ENCODE peak calls at places on chromosomes 6 and 20, in seven cellular contexts. P is AG20443; D is GM03348; V is HuH-7; I is T-cell; R is AG08395; S is CD4-positive, CD25-positive, alpha-beta regulatory T cell. J is an unnamed sample.

GRCh38 chr6:5081955-5082354 is 3.2 kb upstream of the PPP1R3G start:
- DNase-seq in R (no peak), D (no peak), I (no peak), S (no peak), P (no peak), V (no peak), J (no peak)

GRCh38 chr6:134217110-134217509 is 100.8 kb downstream of the SGK1 start:
- DNase-seq in S (no peak), P (peak), D (peak), V (no peak), I (no peak), R (peak), J (no peak)

GRCh38 chr6:70149209-70149788 is 153.6 kb downstream of the COL9A1 start:
- DNase-seq in V (no peak), S (no peak), I (no peak), R (no peak), D (no peak), P (no peak), J (no peak)

GRCh38 chr20:24948939-24949679 is at the start of gene CST7:
- DNase-seq in P (no peak), I (peak), D (no peak), V (no peak), S (peak), R (no peak), J (peak)

GRCh38 chr20:32509639-32510066 is 75.5 kb downstream of the NOL4L start:
- DNase-seq in V (no peak), D (no peak), S (peak), P (peak), I (peak), R (no peak), J (peak)

GRCh38 chr20:62147528-62147927 is 4.0 kb downstream of the SS18L1 start:
- DNase-seq in R (no peak), V (no peak), I (no peak), D (no peak), P (no peak), S (no peak), J (no peak)

GRCh38 chr20:1764136-1765033 is 106.8 kb upstream of the SIRPG start:
- DNase-seq in I (peak), S (peak), P (peak), D (peak), V (peak), R (peak), J (peak)

GRCh38 chr6:72182337-72183246 is 296.2 kb downstream of the RIMS1 start:
- DNase-seq in R (peak), P (peak), I (no peak), V (no peak), D (peak), S (no peak), J (no peak)

GRCh38 chr6:140623498-140623897 is 1249.0 kb upstream of the CITED2 start:
- DNase-seq in S (no peak), V (no peak), D (peak), I (no peak), R (peak), P (peak), J (no peak)

GRCh38 chr20:59777321-59777705 is 156.1 kb downstream of the SYCP2 start:
- DNase-seq in D (no peak), V (no peak), I (no peak), P (no peak), S (no peak), R (no peak), J (no peak)

GRCh38 chr6:157063935-157064322 is 259.4 kb downstream of the TMEM242 start:
- DNase-seq in V (no peak), I (no peak), S (no peak), P (no peak), R (no peak), D (no peak), J (no peak)

GRCh38 chr6:37102299-37103168 is 67.4 kb upstream of the PIM1 start:
- DNase-seq in D (peak), V (peak), I (peak), R (peak), S (peak), P (peak), J (peak)

GRCh38 chr6:127148511-127148910 is 30.0 kb downstream of the RSPO3 start:
- DNase-seq in R (peak), P (peak), D (peak), I (no peak), V (no peak), S (no peak), J (no peak)

GRCh38 chr20:2261105-2261504 is 34.7 kb upstream of the TGM3 start:
- DNase-seq in P (no peak), I (no peak), R (no peak), S (no peak), D (no peak), V (no peak), J (no peak)

GRCh38 chr6:134640975-134641429 is 308.9 kb downstream of the ALDH8A1 start:
- DNase-seq in V (peak), R (peak), D (peak), P (peak), S (peak), I (peak), J (peak)

GRCh38 chr6:166957087-166957804 is 896 bp upstream of the RNASET2 start:
- DNase-seq in R (peak), V (peak), D (peak), P (peak), S (peak), I (peak), J (no peak)

GRCh38 chr20:10863337-10864060 is 189.7 kb upstream of the JAG1 start:
- DNase-seq in S (no peak), D (peak), I (no peak), P (peak), R (peak), V (no peak), J (no peak)

GRCh38 chr6:124066995-124067552 is 263.4 kb downstream of the NKAIN2 start:
- DNase-seq in V (no peak), P (no peak), I (no peak), D (no peak), R (no peak), S (no peak), J (no peak)

GRCh38 chr6:96704713-96705112 is 132.6 kb downstream of the GPR63 start:
- DNase-seq in R (no peak), S (no peak), I (no peak), D (no peak), V (no peak), P (no peak), J (no peak)

GRCh38 chr6:1335367-1336037 is 23.6 kb downstream of the FOXQ1 start:
- DNase-seq in R (peak), I (no peak), D (peak), P (peak), S (no peak), V (no peak), J (no peak)

GRCh38 chr6:43719511-43719910 is 31.9 kb upstream of the MRPS18A start:
- DNase-seq in P (no peak), R (no peak), V (no peak), D (no peak), S (no peak), I (no peak), J (no peak)

GRCh38 chr20:64140421-64140820 is 23.8 kb upstream of the MYT1 start:
- DNase-seq in S (no peak), P (no peak), I (no peak), V (no peak), D (no peak), R (no peak), J (no peak)

GRCh38 chr6:88165877-88166492 is at the start of gene CNR1:
- DNase-seq in R (peak), D (peak), I (no peak), P (peak), S (no peak), V (peak), J (no peak)

GRCh38 chr6:75089921-75090320 is 115.9 kb downstream of the COL12A1 start:
- DNase-seq in R (no peak), D (no peak), V (no peak), S (no peak), I (no peak), P (no peak), J (no peak)

GRCh38 chr6:1708820-1709612 is 99.3 kb downstream of the FOXC1 start:
- DNase-seq in D (no peak), S (no peak), P (no peak), R (no peak), I (no peak), V (no peak), J (no peak)

GRCh38 chr6:53178837-53179432 is 30.3 kb upstream of the GCM1 start:
- DNase-seq in I (no peak), V (no peak), R (no peak), D (no peak), P (no peak), S (no peak), J (no peak)

GRCh38 chr6:169340395-169340794 is 86.7 kb upstream of the THBS2 start:
- DNase-seq in V (no peak), R (peak), P (peak), I (no peak), D (no peak), S (no peak), J (no peak)

GRCh38 chr6:44635486-44635885 is 248.0 kb downstream of the CDC5L start:
- DNase-seq in D (no peak), P (no peak), I (no peak), V (no peak), S (no peak), R (no peak), J (no peak)